ENCODE peak calls at places on chromosome 11, in eight cellular contexts. V is body of pancreas, J is SK-N-SH, N is colonic mucosa, T is adrenal gland, C is cardiac muscle cell, I is fibroblast of lung, Y is DND-41. E is an unnamed sample. For H3K27me3, the result is how much of the 10 kb centered on the place peaks cover.

GRCh38 chr11:7551571-7551970 is 37.8 kb downstream of the PPFIBP2 start:
- DNase-seq in V (no peak), C (peak), I (peak), T (no peak), N (no peak), Y (no peak), J (no peak), E (no peak)

GRCh38 chr11:91239359-91239758 is 985.3 kb upstream of the FAT3 start:
- DNase-seq in V (no peak), N (no peak), Y (no peak), I (no peak), T (no peak), C (no peak), J (no peak), E (no peak)

GRCh38 chr11:58567889-58568512 is 7.7 kb downstream of the LPXN start:
- DNase-seq in Y (peak), C (peak), N (peak), J (peak), T (peak), I (peak), V (peak), E (peak)

GRCh38 chr11:59261150-59261549 is 48.4 kb upstream of the MPEG1 start:
- DNase-seq in C (no peak), V (no peak), I (no peak), N (no peak), J (no peak), Y (no peak), T (no peak), E (no peak)

GRCh38 chr11:130413383-130414106 is 14.9 kb downstream of the ADAMTS8 start:
- DNase-seq in C (peak), N (no peak), Y (no peak), V (no peak), T (peak), I (peak), J (no peak), E (no peak)

GRCh38 chr11:30488304-30488998 is 97.7 kb downstream of the MPPED2 start:
- DNase-seq in Y (no peak), N (peak), T (no peak), C (peak), V (peak), J (peak), I (peak), E (no peak)

GRCh38 chr11:130051077-130051476 is 18.6 kb upstream of the APLP2 start:
- DNase-seq in T (no peak), I (no peak), C (peak), J (no peak), N (no peak), V (no peak), Y (no peak), E (no peak)

GRCh38 chr11:108635106-108635505 is 29.8 kb upstream of the DDX10 start:
- DNase-seq in T (no peak), N (no peak), I (peak), J (no peak), V (no peak), Y (no peak), C (no peak), E (no peak)

GRCh38 chr11:8828580-8829358 is 82.2 kb upstream of the AKIP1 start:
- DNase-seq in I (peak), T (no peak), V (no peak), Y (no peak), N (no peak), C (peak), J (no peak), E (no peak)

GRCh38 chr11:96391698-96392307 is 2.0 kb downstream of the JRKL start:
- DNase-seq in Y (no peak), N (no peak), V (no peak), T (no peak), J (no peak), I (no peak), C (no peak), E (no peak)

GRCh38 chr11:85299247-85299646 is 327.9 kb downstream of the DLG2 start:
- DNase-seq in I (peak), N (peak), T (peak), C (no peak), V (no peak), J (no peak), Y (no peak), E (no peak)

GRCh38 chr11:73478737-73479347 is 102.6 kb downstream of the RELT start:
- DNase-seq in T (no peak), V (no peak), N (no peak), I (peak), Y (peak), C (peak), J (peak), E (no peak)

DNA sequence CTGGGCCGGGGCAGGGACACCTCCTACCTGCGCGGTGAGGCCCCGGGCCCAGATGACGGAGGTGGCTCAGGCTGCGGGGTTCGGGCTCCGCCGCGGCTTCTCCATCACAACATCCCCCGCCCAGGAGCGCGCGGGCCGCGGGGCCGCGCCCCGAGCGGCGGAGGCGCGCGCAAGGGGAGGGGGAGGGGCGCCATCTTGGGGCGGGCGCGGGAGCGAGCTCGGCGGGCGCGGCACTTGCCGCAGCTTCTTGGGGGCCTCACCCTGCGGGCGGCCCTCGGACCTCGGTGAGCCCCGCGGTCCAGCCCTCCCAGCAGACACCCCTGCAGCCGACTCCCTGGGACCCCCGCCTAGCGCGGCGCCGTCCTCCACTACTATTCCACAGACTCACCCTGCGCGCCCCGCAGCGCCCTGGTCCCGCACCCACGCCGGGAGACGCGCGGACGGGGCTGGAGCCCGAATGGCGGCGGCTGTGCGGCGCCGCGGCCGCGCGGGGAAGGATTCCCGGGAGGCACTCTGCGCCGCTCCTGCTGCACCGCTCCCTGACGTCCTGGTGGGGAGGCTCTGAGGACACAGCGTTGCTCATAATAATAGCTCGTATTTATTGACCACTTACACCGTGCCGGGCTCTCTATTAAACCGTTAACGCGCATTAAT is at the start of gene APBB1:
- DNase-seq in I (peak), V (peak), T (peak), C (peak), J (peak), N (peak), Y (peak), E (peak)
- H3K4me3 ChIP-seq in I (peak), V (peak), T (peak), C (peak), J (peak), N (peak), Y (peak), E (peak)

GRCh38 chr11:67698247-67698646 is 23.8 kb upstream of the ALDH3B2 start:
- DNase-seq in V (no peak), C (no peak), J (no peak), Y (peak), I (no peak), T (no peak), N (no peak), E (peak)
- TF ChIP-seq CTCF in V (no peak), C (no peak), J (peak), Y (peak), I (no peak), T (no peak), N (no peak), E (peak)

DNA sequence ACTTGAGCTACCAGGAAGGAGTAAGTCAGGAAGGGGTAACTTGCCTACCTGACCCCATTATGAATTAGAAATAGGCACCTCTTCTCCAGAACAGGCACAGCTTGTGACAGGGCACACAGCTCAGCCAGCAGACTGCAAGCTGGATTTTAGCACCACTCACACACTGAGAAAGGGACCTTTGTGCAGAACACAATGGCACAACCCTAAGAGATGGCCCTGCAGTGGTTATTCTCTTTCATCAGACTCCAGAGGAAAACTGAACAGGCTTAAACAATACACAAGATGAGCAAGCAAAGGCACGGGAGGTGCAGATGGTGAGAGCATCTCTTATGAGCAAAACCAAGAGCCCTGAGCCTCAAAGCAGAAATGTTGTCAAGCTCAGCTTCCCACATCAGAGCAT is 93.8 kb upstream of the LRRC55 start:
- DNase-seq in N (no peak), I (no peak), C (no peak), V (no peak), J (no peak), T (no peak), Y (no peak), E (no peak)
- H3K27me3 ChIP-seq in N (under half), I (under half), C (under half), V (under half), J (under half), T (under half), Y (under half), E (under half)

DNA sequence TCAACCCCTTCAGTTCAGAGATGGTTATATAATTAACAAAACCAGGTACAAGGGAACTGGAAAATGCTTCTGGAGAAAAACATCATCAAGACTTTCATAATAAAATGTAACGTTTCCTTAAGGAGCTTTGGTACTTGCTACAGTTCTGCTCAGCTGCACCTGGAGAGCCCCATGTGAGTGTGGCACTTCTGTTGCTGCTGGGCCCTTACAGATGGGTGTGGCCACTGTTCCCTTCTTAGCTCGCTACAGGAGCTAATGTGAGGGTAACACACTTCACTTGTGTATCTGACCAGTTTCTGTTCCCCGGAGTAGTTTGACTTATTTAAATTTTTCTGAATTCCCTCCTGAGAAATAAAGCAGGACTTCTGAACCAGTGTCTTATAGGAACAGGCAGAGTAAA is 4.0 kb downstream of the POU2AF3 start:
- DNase-seq in C (no peak), I (no peak), Y (no peak), J (no peak), N (peak), V (peak), T (no peak), E (no peak)
- H3K4me3 ChIP-seq in C (no peak), I (no peak), Y (no peak), J (no peak), N (no peak), V (no peak), T (no peak), E (no peak)

GRCh38 chr11:15276616-15277015 is 161.9 kb downstream of the INSC start:
- DNase-seq in V (no peak), C (peak), J (peak), T (no peak), I (no peak), Y (no peak), N (no peak), E (no peak)
- TF ChIP-seq CTCF in V (no peak), C (peak), J (peak), T (no peak), I (no peak), Y (peak), N (no peak), E (peak)

DNA sequence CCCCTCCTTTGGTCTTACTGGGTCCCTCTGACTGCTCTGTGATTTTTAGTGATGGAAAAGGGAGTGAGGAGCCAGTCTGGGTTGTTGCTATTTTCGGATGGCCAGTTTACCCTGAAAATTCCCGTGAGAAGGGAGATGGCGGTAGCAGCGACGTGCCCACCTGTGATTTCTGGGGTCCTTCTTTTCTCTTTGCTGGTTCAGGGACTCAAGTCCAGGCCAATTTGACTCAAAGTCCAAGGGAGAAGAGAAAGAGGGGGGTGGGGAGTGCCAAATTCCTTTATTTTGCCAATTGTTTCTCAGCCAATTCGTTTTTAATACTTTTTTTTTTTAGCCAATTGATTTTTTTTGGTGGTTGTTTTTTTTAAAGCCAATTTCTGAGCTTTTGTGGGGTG is 7.0 kb downstream of the IGF2 start:
- DNase-seq in T (no peak), V (no peak), I (no peak), J (no peak), N (no peak), C (no peak), Y (no peak), E (no peak)
- H3K27me3 ChIP-seq in T (under half), V (under half), I (under half), J (under half), N (under half), C (under half), Y (under half), E (under half)

GRCh38 chr11:22431074-22431473 is 92.9 kb downstream of the SLC17A6 start:
- DNase-seq in J (no peak), N (no peak), C (no peak), I (no peak), Y (no peak), V (no peak), T (no peak), E (no peak)

GRCh38 chr11:22433517-22433916 is 95.3 kb downstream of the SLC17A6 start:
- DNase-seq in J (no peak), Y (no peak), C (no peak), T (no peak), V (no peak), I (no peak), N (no peak), E (no peak)

GRCh38 chr11:22432331-22433065 is 94.3 kb downstream of the SLC17A6 start:
- DNase-seq in Y (no peak), T (peak), J (peak), C (peak), V (peak), I (peak), N (no peak), E (peak)

GRCh38 chr11:22430286-22430685 is 92.1 kb downstream of the SLC17A6 start:
- DNase-seq in Y (no peak), T (no peak), J (no peak), I (peak), V (no peak), N (no peak), C (no peak), E (no peak)

DNA sequence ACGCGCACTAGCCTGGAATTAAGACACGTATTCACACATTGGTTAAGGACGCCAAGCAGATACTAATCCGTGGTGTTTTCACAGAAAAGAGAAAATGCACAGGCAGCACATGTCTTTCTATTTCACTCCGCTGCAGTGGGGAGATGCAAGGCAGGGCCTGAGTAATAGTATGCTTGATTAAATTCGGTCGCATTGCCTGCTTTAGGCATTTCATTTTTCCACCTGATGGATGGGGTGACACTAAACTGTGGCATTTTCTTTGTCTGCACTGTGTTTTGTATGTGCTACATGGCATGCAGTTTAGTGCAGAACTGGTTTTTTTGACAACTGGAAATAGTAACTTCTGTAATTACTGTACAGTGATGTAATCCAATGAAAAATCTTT is 94.9 kb downstream of the SLC17A6 start:
- DNase-seq in C (no peak), N (no peak), Y (no peak), T (no peak), J (no peak), V (no peak), I (peak), E (no peak)
- H3K4me3 ChIP-seq in C (no peak), N (no peak), Y (no peak), T (no peak), J (no peak), V (no peak), I (peak), E (no peak)

DNA sequence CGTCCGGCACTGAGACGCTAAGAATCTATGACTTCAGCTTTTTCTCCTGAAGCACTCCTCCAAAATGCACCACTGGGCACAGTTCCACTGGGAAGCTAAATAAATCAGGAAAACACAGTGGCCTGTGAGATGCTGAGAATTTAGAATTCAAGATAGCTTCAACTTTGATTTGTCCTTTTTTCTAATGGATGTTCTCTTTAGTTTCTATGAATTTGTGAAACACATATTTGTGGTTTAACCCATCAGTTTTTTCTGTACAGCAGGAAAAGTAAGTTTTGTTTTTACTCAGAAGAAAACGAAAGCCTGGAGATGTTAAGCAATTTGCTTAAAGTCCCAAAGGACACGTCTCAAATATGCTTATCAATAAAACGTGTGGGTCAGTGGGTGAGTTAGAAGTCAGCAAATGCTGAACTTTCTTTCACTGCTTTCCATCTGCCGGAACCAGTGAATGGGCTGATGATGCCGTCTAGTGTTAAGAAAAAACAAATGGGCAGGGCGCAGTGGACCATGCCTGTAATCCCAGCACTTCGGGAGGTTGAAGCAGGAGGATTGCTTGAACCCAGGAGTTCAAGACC is 40.7 kb upstream of the CLMP start:
- DNase-seq in T (no peak), V (no peak), J (no peak), I (peak), Y (no peak), C (peak), N (no peak), E (no peak)
- TF ChIP-seq CTCF in T (peak), V (no peak), J (no peak), I (no peak), Y (no peak), C (peak), N (no peak), E (no peak)

DNA sequence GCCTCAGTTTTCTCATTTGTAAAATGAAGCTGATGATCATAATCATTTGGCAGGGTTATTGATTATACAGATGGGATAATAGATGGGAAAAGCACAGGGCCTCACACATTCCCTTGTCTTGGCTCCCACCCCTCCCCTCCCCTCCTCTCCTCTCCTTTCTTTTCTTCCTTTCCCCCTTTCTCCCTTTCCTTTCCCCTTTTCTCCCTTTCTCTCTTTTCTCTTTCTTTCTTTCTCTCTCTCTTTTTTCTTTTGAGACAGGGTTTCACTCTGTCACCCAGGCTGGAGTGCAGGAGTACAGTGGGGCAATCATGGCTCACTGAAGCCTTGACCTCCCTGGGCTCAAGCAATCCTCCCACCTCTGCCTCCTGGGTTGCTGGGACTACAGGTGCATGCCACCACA is 161.0 kb upstream of the NARS2 start:
- DNase-seq in J (no peak), V (no peak), T (no peak), Y (no peak), C (no peak), N (no peak), I (no peak), E (no peak)
- H3K27me3 ChIP-seq in J (under half), V (under half), T (under half), Y (under half), C (under half), N (under half), I (under half), E (under half)